ENCODE peak calls at places on chromosomes 6 and 20, in nine cellular contexts. One of them, this sample, is unnamed.

GRCh38 chr20:19828233-19828632 is 70.2 kb downstream of the RIN2 start:
- DNase-seq in hypothalamus: no peak
- DNase-seq in EH: peak; percentile 51
- DNase-seq in tibial nerve: no peak
- DNase-seq in stimulated activated CD4-positive, alpha-beta T cell treated with anti-CD3 and anti-CD28 coated beads, Interleukin-15, amount 100 ng/mL, for 24 hours: peak; percentile 48
- DNase-seq in LHCN-M2: peak; percentile 98
- DNase-seq in NCI-H774: peak; percentile 35
- DNase-seq in left lung: no peak
- DNase-seq in AG08396: no peak
- DNase-seq in this sample: no peak

GRCh38 chr6:579339-579738 is 77.6 kb downstream of the HUS1B start:
- DNase-seq in tibial nerve: no peak
- DNase-seq in left lung: no peak
- DNase-seq in stimulated activated CD4-positive, alpha-beta T cell treated with anti-CD3 and anti-CD28 coated beads, Interleukin-15, amount 100 ng/mL, for 24 hours: no peak
- DNase-seq in EH: peak; percentile 51
- DNase-seq in hypothalamus: no peak
- DNase-seq in AG08396: peak; percentile 44
- DNase-seq in NCI-H774: no peak
- DNase-seq in LHCN-M2: peak; percentile 27
- DNase-seq in this sample: no peak

GRCh38 chr6:129667621-129668020 is 42.4 kb downstream of the ARHGAP18 start:
- DNase-seq in stimulated activated CD4-positive, alpha-beta T cell treated with anti-CD3 and anti-CD28 coated beads, Interleukin-15, amount 100 ng/mL, for 24 hours: no peak
- DNase-seq in tibial nerve: no peak
- DNase-seq in left lung: no peak
- DNase-seq in EH: peak; percentile 85
- DNase-seq in NCI-H774: no peak
- DNase-seq in hypothalamus: no peak
- DNase-seq in AG08396: no peak
- DNase-seq in LHCN-M2: no peak
- DNase-seq in this sample: no peak

GRCh38 chr6:52540286-52540902 is 36.5 kb downstream of the TRAM2 start:
- DNase-seq in AG08396: no peak
- DNase-seq in tibial nerve: no peak
- DNase-seq in hypothalamus: no peak
- DNase-seq in NCI-H774: no peak
- DNase-seq in LHCN-M2: no peak
- DNase-seq in stimulated activated CD4-positive, alpha-beta T cell treated with anti-CD3 and anti-CD28 coated beads, Interleukin-15, amount 100 ng/mL, for 24 hours: no peak
- DNase-seq in EH: peak; percentile 91
- DNase-seq in left lung: no peak
- DNase-seq in this sample: no peak

GRCh38 chr6:125759959-125760457 is 10.6 kb downstream of the HEY2 start:
- DNase-seq in LHCN-M2: no peak
- DNase-seq in EH: no peak
- DNase-seq in NCI-H774: no peak
- DNase-seq in hypothalamus: no peak
- DNase-seq in tibial nerve: no peak
- DNase-seq in AG08396: no peak
- DNase-seq in left lung: no peak
- DNase-seq in stimulated activated CD4-positive, alpha-beta T cell treated with anti-CD3 and anti-CD28 coated beads, Interleukin-15, amount 100 ng/mL, for 24 hours: no peak
- DNase-seq in this sample: no peak

GRCh38 chr6:40056865-40057264 is 122.6 kb upstream of the MOCS1 start:
- DNase-seq in tibial nerve: no peak
- DNase-seq in LHCN-M2: no peak
- DNase-seq in stimulated activated CD4-positive, alpha-beta T cell treated with anti-CD3 and anti-CD28 coated beads, Interleukin-15, amount 100 ng/mL, for 24 hours: no peak
- DNase-seq in AG08396: no peak
- DNase-seq in EH: no peak
- DNase-seq in left lung: no peak
- DNase-seq in hypothalamus: no peak
- DNase-seq in NCI-H774: no peak
- DNase-seq in this sample: no peak

GRCh38 chr6:84220809-84221409 is 6.5 kb downstream of the CEP162 start:
- DNase-seq in tibial nerve: no peak
- DNase-seq in hypothalamus: no peak
- DNase-seq in stimulated activated CD4-positive, alpha-beta T cell treated with anti-CD3 and anti-CD28 coated beads, Interleukin-15, amount 100 ng/mL, for 24 hours: no peak
- DNase-seq in left lung: no peak
- DNase-seq in EH: peak; percentile 47
- DNase-seq in AG08396: no peak
- DNase-seq in NCI-H774: no peak
- DNase-seq in LHCN-M2: peak; percentile 18
- DNase-seq in this sample: peak; percentile 50

GRCh38 chr6:169918239-169918953 is 167.0 kb downstream of the ERMARD start:
- DNase-seq in NCI-H774: no peak
- DNase-seq in tibial nerve: no peak
- DNase-seq in hypothalamus: no peak
- DNase-seq in EH: no peak
- DNase-seq in LHCN-M2: no peak
- DNase-seq in left lung: no peak
- DNase-seq in AG08396: no peak
- DNase-seq in stimulated activated CD4-positive, alpha-beta T cell treated with anti-CD3 and anti-CD28 coated beads, Interleukin-15, amount 100 ng/mL, for 24 hours: no peak
- DNase-seq in this sample: no peak

GRCh38 chr6:105322499-105323231 is 80.2 kb downstream of the PREP start:
- DNase-seq in NCI-H774: peak; percentile 57
- DNase-seq in AG08396: no peak
- DNase-seq in left lung: no peak
- DNase-seq in EH: no peak
- DNase-seq in hypothalamus: no peak
- DNase-seq in LHCN-M2: peak; percentile 51
- DNase-seq in tibial nerve: no peak
- DNase-seq in stimulated activated CD4-positive, alpha-beta T cell treated with anti-CD3 and anti-CD28 coated beads, Interleukin-15, amount 100 ng/mL, for 24 hours: no peak
- DNase-seq in this sample: no peak

GRCh38 chr6:24574809-24575208 is 71.2 kb downstream of the KIAA0319 start:
- DNase-seq in hypothalamus: no peak
- DNase-seq in left lung: no peak
- DNase-seq in tibial nerve: no peak
- DNase-seq in EH: peak; percentile 18
- DNase-seq in AG08396: no peak
- DNase-seq in LHCN-M2: no peak
- DNase-seq in NCI-H774: no peak
- DNase-seq in stimulated activated CD4-positive, alpha-beta T cell treated with anti-CD3 and anti-CD28 coated beads, Interleukin-15, amount 100 ng/mL, for 24 hours: no peak
- DNase-seq in this sample: peak; percentile 19

GRCh38 chr6:95530176-95530799 is 47.0 kb upstream of the MANEA start:
- DNase-seq in AG08396: no peak
- DNase-seq in tibial nerve: no peak
- DNase-seq in stimulated activated CD4-positive, alpha-beta T cell treated with anti-CD3 and anti-CD28 coated beads, Interleukin-15, amount 100 ng/mL, for 24 hours: no peak
- DNase-seq in hypothalamus: no peak
- DNase-seq in NCI-H774: no peak
- DNase-seq in LHCN-M2: no peak
- DNase-seq in EH: no peak
- DNase-seq in left lung: no peak
- DNase-seq in this sample: no peak

GRCh38 chr6:38784506-38785235 is 69.6 kb downstream of the DNAH8 start:
- DNase-seq in EH: peak; percentile 66
- DNase-seq in LHCN-M2: no peak
- DNase-seq in hypothalamus: no peak
- DNase-seq in AG08396: no peak
- DNase-seq in left lung: no peak
- DNase-seq in stimulated activated CD4-positive, alpha-beta T cell treated with anti-CD3 and anti-CD28 coated beads, Interleukin-15, amount 100 ng/mL, for 24 hours: no peak
- DNase-seq in NCI-H774: no peak
- DNase-seq in tibial nerve: no peak
- DNase-seq in this sample: no peak

GRCh38 chr20:17615645-17616479 is 46.0 kb downstream of the DSTN start:
- DNase-seq in AG08396: no peak
- DNase-seq in left lung: peak; percentile 73
- DNase-seq in NCI-H774: no peak
- DNase-seq in LHCN-M2: no peak
- DNase-seq in tibial nerve: no peak
- DNase-seq in EH: no peak
- DNase-seq in stimulated activated CD4-positive, alpha-beta T cell treated with anti-CD3 and anti-CD28 coated beads, Interleukin-15, amount 100 ng/mL, for 24 hours: no peak
- DNase-seq in hypothalamus: no peak
- DNase-seq in this sample: no peak

GRCh38 chr6:169472786-169473416 is 219.3 kb upstream of the THBS2 start:
- DNase-seq in hypothalamus: no peak
- DNase-seq in stimulated activated CD4-positive, alpha-beta T cell treated with anti-CD3 and anti-CD28 coated beads, Interleukin-15, amount 100 ng/mL, for 24 hours: no peak
- DNase-seq in LHCN-M2: no peak
- DNase-seq in EH: no peak
- DNase-seq in tibial nerve: no peak
- DNase-seq in left lung: no peak
- DNase-seq in NCI-H774: no peak
- DNase-seq in AG08396: no peak
- DNase-seq in this sample: no peak

GRCh38 chr6:139240161-139241010 is 51.4 kb downstream of the TXLNB start:
- DNase-seq in LHCN-M2: peak; percentile 75
- DNase-seq in AG08396: peak; percentile 27
- DNase-seq in left lung: no peak
- DNase-seq in EH: peak; percentile 88
- DNase-seq in stimulated activated CD4-positive, alpha-beta T cell treated with anti-CD3 and anti-CD28 coated beads, Interleukin-15, amount 100 ng/mL, for 24 hours: no peak
- DNase-seq in NCI-H774: peak; percentile 64
- DNase-seq in tibial nerve: no peak
- DNase-seq in hypothalamus: no peak
- DNase-seq in this sample: peak; percentile 20

GRCh38 chr6:20840675-20841074 is 306.4 kb downstream of the CDKAL1 start:
- DNase-seq in tibial nerve: no peak
- DNase-seq in NCI-H774: no peak
- DNase-seq in LHCN-M2: peak; percentile 58
- DNase-seq in AG08396: no peak
- DNase-seq in EH: peak; percentile 73
- DNase-seq in left lung: no peak
- DNase-seq in hypothalamus: no peak
- DNase-seq in stimulated activated CD4-positive, alpha-beta T cell treated with anti-CD3 and anti-CD28 coated beads, Interleukin-15, amount 100 ng/mL, for 24 hours: no peak
- DNase-seq in this sample: no peak

GRCh38 chr6:46748940-46749503 is 2.3 kb downstream of the ANKRD66 start:
- DNase-seq in left lung: no peak
- DNase-seq in NCI-H774: no peak
- DNase-seq in AG08396: no peak
- DNase-seq in LHCN-M2: no peak
- DNase-seq in stimulated activated CD4-positive, alpha-beta T cell treated with anti-CD3 and anti-CD28 coated beads, Interleukin-15, amount 100 ng/mL, for 24 hours: no peak
- DNase-seq in EH: no peak
- DNase-seq in hypothalamus: no peak
- DNase-seq in tibial nerve: no peak
- DNase-seq in this sample: no peak

GRCh38 chr6:116152620-116153019 is 26.7 kb upstream of the COL10A1 start:
- DNase-seq in stimulated activated CD4-positive, alpha-beta T cell treated with anti-CD3 and anti-CD28 coated beads, Interleukin-15, amount 100 ng/mL, for 24 hours: no peak
- DNase-seq in hypothalamus: no peak
- DNase-seq in LHCN-M2: no peak
- DNase-seq in left lung: no peak
- DNase-seq in EH: no peak
- DNase-seq in AG08396: no peak
- DNase-seq in tibial nerve: no peak
- DNase-seq in NCI-H774: no peak
- DNase-seq in this sample: no peak

GRCh38 chr6:82735790-82736189 is 329.9 kb downstream of the UBE3D start:
- DNase-seq in NCI-H774: no peak
- DNase-seq in left lung: no peak
- DNase-seq in LHCN-M2: no peak
- DNase-seq in hypothalamus: no peak
- DNase-seq in tibial nerve: no peak
- DNase-seq in AG08396: no peak
- DNase-seq in stimulated activated CD4-positive, alpha-beta T cell treated with anti-CD3 and anti-CD28 coated beads, Interleukin-15, amount 100 ng/mL, for 24 hours: no peak
- DNase-seq in EH: no peak
- DNase-seq in this sample: no peak

GRCh38 chr20:11901127-11901526 is 16.6 kb upstream of the BTBD3 start:
- DNase-seq in AG08396: peak; percentile 63
- DNase-seq in left lung: no peak
- DNase-seq in EH: peak; percentile 91
- DNase-seq in tibial nerve: no peak
- DNase-seq in NCI-H774: no peak
- DNase-seq in stimulated activated CD4-positive, alpha-beta T cell treated with anti-CD3 and anti-CD28 coated beads, Interleukin-15, amount 100 ng/mL, for 24 hours: no peak
- DNase-seq in LHCN-M2: peak; percentile 95
- DNase-seq in hypothalamus: no peak
- DNase-seq in this sample: no peak